ENCODE peak calls at places on chromosomes 16 and 17, in four cellular contexts. Z, O, X and E are unnamed samples.

GRCh38 chr17:53722407-53722806 is 100.3 kb upstream of the KIF2B start:
- DNase-seq in Z (no peak), O (no peak), X (peak; percentile 8), E (no peak)

GRCh38 chr17:65684631-65685030 is 123.2 kb upstream of the AXIN2 start:
- DNase-seq in Z (no peak), O (no peak), X (no peak), E (no peak)

GRCh38 chr16:85428899-85429775 is 184.0 kb upstream of the GSE1 start:
- DNase-seq in Z (no peak), O (peak; percentile 13), X (no peak), E (no peak)

GRCh38 chr16:27839419-27839818 is 224.1 kb downstream of the GSG1L start:
- DNase-seq in Z (no peak), O (no peak), X (no peak), E (no peak)

GRCh38 chr16:57882797-57883196 is 80.5 kb upstream of the KIFC3 start:
- DNase-seq in Z (no peak), O (no peak), X (no peak), E (no peak)

GRCh38 chr16:66899945-66900688 is 18.6 kb downstream of the CDH16 start:
- DNase-seq in Z (no peak), O (peak; percentile 65), X (no peak), E (no peak)

GRCh38 chr16:15487336-15488284 is 53.2 kb downstream of the BMERB1 start:
- DNase-seq in Z (no peak), O (no peak), X (no peak), E (no peak)

GRCh38 chr16:26642047-26642664 is 424.6 kb upstream of the C16orf82 start:
- DNase-seq in Z (no peak), O (no peak), X (no peak), E (no peak)

GRCh38 chr17:74158761-74159160 is 44.7 kb upstream of the RPL38 start:
- DNase-seq in Z (no peak), O (no peak), X (no peak), E (no peak)

GRCh38 chr16:66474750-66475199 is 47.7 kb downstream of the BEAN1 start:
- DNase-seq in Z (peak; percentile 55), O (no peak), X (no peak), E (peak; percentile 58)

GRCh38 chr17:81995463-81996231 is 18.2 kb downstream of the ASPSCR1 start:
- DNase-seq in Z (no peak), O (peak; percentile 13), X (no peak), E (no peak)

GRCh38 chr16:70725912-70726828 is 40.3 kb upstream of the MTSS2 start:
- DNase-seq in Z (no peak), O (no peak), X (no peak), E (no peak)

GRCh38 chr17:66547170-66547865 is 244.9 kb downstream of the PRKCA start:
- DNase-seq in Z (no peak), O (no peak), X (no peak), E (no peak)

GRCh38 chr17:36600936-36601302 is 464 bp upstream of the MRM1 start:
- DNase-seq in Z (no peak), O (no peak), X (no peak), E (no peak)

GRCh38 chr17:72715906-72716572 is 376.4 kb downstream of the SLC39A11 start:
- DNase-seq in Z (no peak), O (no peak), X (peak; percentile 58), E (no peak)

GRCh38 chr16:50282955-50283631 is 16.7 kb downstream of the ADCY7 start:
- DNase-seq in Z (no peak), O (no peak), X (no peak), E (no peak)

GRCh38 chr16:56931253-56931768 is 631 bp upstream of the HERPUD1 start:
- DNase-seq in Z (no peak), O (no peak), X (no peak), E (no peak)

GRCh38 chr17:28154242-28154641 is 111.8 kb downstream of the NLK start:
- DNase-seq in Z (no peak), O (no peak), X (no peak), E (no peak)

GRCh38 chr16:3038256-3038655 is 1.5 kb upstream of the BICDL2 start:
- DNase-seq in Z (no peak), O (no peak), X (no peak), E (no peak)

GRCh38 chr17:38584350-38584925 is 21.3 kb downstream of the SRCIN1 start:
- DNase-seq in Z (peak; percentile 67), O (no peak), X (no peak), E (no peak)

GRCh38 chr16:72961115-72961832 is 86.7 kb downstream of the ZFHX3 start:
- DNase-seq in Z (no peak), O (no peak), X (no peak), E (no peak)

GRCh38 chr17:45790296-45790922 is 6.3 kb downstream of the CRHR1 start:
- DNase-seq in Z (no peak), O (no peak), X (no peak), E (no peak)

GRCh38 chr16:87207965-87208364 is 109.2 kb downstream of the C16orf95 start:
- DNase-seq in Z (no peak), O (no peak), X (no peak), E (no peak)

GRCh38 chr16:14057878-14058382 is 13.2 kb upstream of the MRTFB start:
- DNase-seq in Z (no peak), O (no peak), X (peak; percentile 55), E (no peak)

GRCh38 chr17:36703860-36704266 is 102.5 kb downstream of the MRM1 start:
- DNase-seq in Z (peak; percentile 54), O (peak; percentile 77), X (no peak), E (no peak)

GRCh38 chr16:68414581-68414980 is 33.7 kb downstream of the SMPD3 start:
- DNase-seq in Z (no peak), O (no peak), X (no peak), E (no peak)

GRCh38 chr17:57370583-57370982 is 114.3 kb downstream of the MSI2 start:
- DNase-seq in Z (no peak), O (no peak), X (no peak), E (no peak)

GRCh38 chr17:74786411-74787097 is 10.4 kb upstream of the NAT9 start:
- DNase-seq in Z (no peak), O (no peak), X (no peak), E (no peak)

GRCh38 chr17:18889658-18890057 is 31.7 kb downstream of the PRPSAP2 start:
- DNase-seq in Z (no peak), O (no peak), X (no peak), E (no peak)

GRCh38 chr16:58384437-58385055 is 7.7 kb upstream of the GINS3 start:
- DNase-seq in Z (no peak), O (no peak), X (no peak), E (no peak)

GRCh38 chr17:79776378-79777165 is 1.4 kb upstream of the CBX2 start:
- DNase-seq in Z (no peak), O (no peak), X (no peak), E (no peak)